ENCODE peak calls at places on chromosomes 2 and 18, in eight cellular contexts. Y, R, M, H, D, C, Q and E are unnamed samples.

GRCh38 chr2:72139471-72139870 is 8.2 kb downstream of the CYP26B1 start:
- DNase-seq in Q (no peak), H (no peak), M (no peak), C (no peak), D (no peak), R (no peak), Y (no peak), E (no peak)

GRCh38 chr2:217142649-217143266 is 282.9 kb upstream of the TNP1 start:
- DNase-seq in M (peak), Y (no peak), C (peak), H (no peak), Q (no peak), R (peak), D (no peak), E (no peak)

GRCh38 chr2:224562831-224563230 is 22.3 kb downstream of the CUL3 start:
- DNase-seq in M (peak), H (no peak), Q (no peak), D (no peak), Y (no peak), C (no peak), R (no peak), E (no peak)

GRCh38 chr2:197052371-197052770 is 125.9 kb upstream of the PGAP1 start:
- DNase-seq in D (no peak), C (peak), R (no peak), Q (no peak), Y (no peak), H (no peak), M (no peak), E (no peak)

GRCh38 chr18:24802439-24802838 is 342.0 kb downstream of the HRH4 start:
- DNase-seq in H (no peak), Y (no peak), D (no peak), C (no peak), M (no peak), Q (no peak), R (no peak), E (no peak)

GRCh38 chr2:98936917-98937351 is 909 bp upstream of the CRACDL start:
- DNase-seq in Q (no peak), M (no peak), R (no peak), H (no peak), Y (no peak), D (no peak), C (peak), E (no peak)

GRCh38 chr2:147013696-147014392 is 831.0 kb upstream of the ACVR2A start:
- DNase-seq in Q (no peak), Y (no peak), H (no peak), D (no peak), M (no peak), R (no peak), C (no peak), E (no peak)

GRCh38 chr2:179749210-179749609 is 112.2 kb downstream of the ZNF385B start:
- DNase-seq in D (no peak), H (no peak), C (no peak), Y (no peak), R (no peak), Q (peak), M (no peak), E (no peak)

GRCh38 chr2:231642631-231643493 is 50.2 kb downstream of the TEX44 start:
- DNase-seq in R (peak), Q (peak), D (peak), H (no peak), M (peak), Y (peak), C (no peak), E (peak)

GRCh38 chr2:18178736-18179349 is 300.4 kb downstream of the KCNS3 start:
- DNase-seq in M (peak), R (peak), H (peak), D (no peak), C (peak), Q (no peak), Y (no peak), E (peak)

GRCh38 chr2:54669677-54670484 is 53.6 kb upstream of the EML6 start:
- DNase-seq in M (no peak), H (no peak), Q (no peak), C (no peak), D (no peak), Y (no peak), R (peak), E (no peak)

GRCh38 chr2:235098273-235098672 is 146.5 kb downstream of the SH3BP4 start:
- DNase-seq in Y (no peak), C (peak), M (no peak), D (no peak), R (no peak), H (no peak), Q (no peak), E (no peak)

GRCh38 chr2:231292472-231293134 is 94.2 kb downstream of the ARMC9 start:
- DNase-seq in C (no peak), M (no peak), R (no peak), Y (no peak), Q (no peak), H (no peak), D (no peak), E (no peak)

GRCh38 chr2:233838726-233839446 is 15.4 kb downstream of the HJURP start:
- DNase-seq in D (no peak), M (no peak), Y (no peak), R (no peak), Q (no peak), H (no peak), C (no peak), E (no peak)

GRCh38 chr18:9627642-9628041 is 13.3 kb upstream of the PPP4R1 start:
- DNase-seq in C (no peak), M (no peak), D (no peak), H (no peak), Y (no peak), R (no peak), Q (no peak), E (no peak)

GRCh38 chr18:3554091-3554601 is 104.2 kb downstream of the TGIF1 start:
- DNase-seq in C (no peak), Y (no peak), M (no peak), H (no peak), D (no peak), Q (no peak), R (no peak), E (no peak)

GRCh38 chr2:12262681-12263436 is 453.9 kb upstream of the TRIB2 start:
- DNase-seq in C (no peak), M (no peak), D (no peak), Q (no peak), R (no peak), Y (peak), H (no peak), E (no peak)

GRCh38 chr2:20603791-20604190 is 47.1 kb downstream of the HS1BP3 start:
- DNase-seq in R (no peak), C (no peak), H (no peak), Q (no peak), M (no peak), D (no peak), Y (no peak), E (no peak)

GRCh38 chr2:172047486-172048194 is 37.7 kb upstream of the DLX1 start:
- DNase-seq in C (no peak), D (no peak), R (no peak), Y (no peak), M (no peak), H (no peak), Q (no peak), E (no peak)

GRCh38 chr2:150485871-150486538 is 1.5 kb downstream of the RND3 start:
- DNase-seq in D (no peak), H (no peak), Q (no peak), Y (peak), R (peak), C (peak), M (peak), E (no peak)

GRCh38 chr2:239828192-239828972 is 196.8 kb downstream of the NDUFA10 start:
- DNase-seq in D (no peak), R (no peak), M (no peak), H (no peak), Y (no peak), C (no peak), Q (no peak), E (no peak)

GRCh38 chr2:149169653-149170052 is 131.2 kb downstream of the LYPD6B start:
- DNase-seq in C (no peak), D (no peak), M (no peak), H (no peak), R (peak), Y (peak), Q (no peak), E (no peak)

GRCh38 chr2:232611559-232612218 is 21.7 kb upstream of the EFHD1 start:
- DNase-seq in R (peak), D (peak), Q (peak), H (no peak), M (peak), Y (peak), C (peak), E (peak)

GRCh38 chr2:98912221-98912851 is 23.7 kb downstream of the CRACDL start:
- DNase-seq in D (no peak), Y (peak), Q (peak), R (peak), H (no peak), C (peak), M (no peak), E (peak)

GRCh38 chr18:78724214-78724834 is 255.3 kb upstream of the SALL3 start:
- DNase-seq in R (no peak), C (no peak), D (no peak), M (no peak), H (no peak), Y (no peak), Q (no peak), E (no peak)

GRCh38 chr18:8766576-8767253 is 61.4 kb downstream of the MTCL1 start:
- DNase-seq in H (no peak), R (no peak), D (no peak), Y (no peak), Q (no peak), C (no peak), M (no peak), E (no peak)

GRCh38 chr18:55982992-55983391 is 395.0 kb upstream of the TCF4 start:
- DNase-seq in H (no peak), R (no peak), D (no peak), C (no peak), M (no peak), Y (no peak), Q (no peak), E (no peak)

GRCh38 chr2:3638456-3638810 is 19.6 kb upstream of the ALLC start:
- DNase-seq in Q (no peak), C (no peak), M (no peak), D (no peak), H (no peak), R (no peak), Y (no peak), E (no peak)

GRCh38 chr2:176297067-176297466 is 27.8 kb downstream of the MTX2 start:
- DNase-seq in D (no peak), C (peak), Y (no peak), Q (no peak), H (no peak), R (no peak), M (peak), E (no peak)

GRCh38 chr2:9738718-9739496 is 104.4 kb upstream of the TAF1B start:
- DNase-seq in Y (no peak), H (no peak), Q (no peak), D (no peak), R (no peak), M (no peak), C (no peak), E (no peak)

GRCh38 chr18:22282311-22283235 is 113.2 kb downstream of the GATA6 start:
- DNase-seq in D (no peak), H (no peak), M (no peak), C (no peak), Y (peak), Q (peak), R (peak), E (peak)

GRCh38 chr18:40878371-40878770 is 1076.7 kb upstream of the PIK3C3 start:
- DNase-seq in C (no peak), R (no peak), Y (no peak), H (no peak), D (no peak), Q (no peak), M (no peak), E (no peak)